ENCODE peak calls at places on chromosomes 16 and 17, in four cellular contexts. One of them, this sample, is unnamed.

GRCh38 chr16:11256657-11257130 is 690 bp upstream of the SOCS1 start:
- DNase-seq in HepG2: no peak
- DNase-seq in K562: peak
- DNase-seq in WTC11: peak
- DNase-seq in this sample: peak

GRCh38 chr16:61544165-61544564 is 492.1 kb downstream of the CDH8 start:
- DNase-seq in HepG2: no peak
- DNase-seq in K562: no peak
- DNase-seq in WTC11: no peak
- DNase-seq in this sample: no peak

GRCh38 chr17:76707985-76708807 is 2.6 kb downstream of the MXRA7 start:
- DNase-seq in K562: peak
- DNase-seq in HepG2: peak
- DNase-seq in WTC11: peak
- DNase-seq in this sample: peak

GRCh38 chr17:82378741-82379021 is 7.1 kb downstream of the UTS2R start:
- DNase-seq in K562: no peak
- DNase-seq in WTC11: no peak
- DNase-seq in HepG2: no peak
- DNase-seq in this sample: no peak

GRCh38 chr17:33200587-33200986 is 92.5 kb downstream of the ASIC2 start:
- DNase-seq in WTC11: peak
- DNase-seq in HepG2: no peak
- DNase-seq in K562: no peak
- DNase-seq in this sample: peak

GRCh38 chr17:39365252-39365651 is 36.2 kb downstream of the FBXL20 start:
- DNase-seq in HepG2: no peak
- DNase-seq in K562: no peak
- DNase-seq in WTC11: no peak
- DNase-seq in this sample: no peak

GRCh38 chr17:42618442-42619150 is 9.1 kb downstream of the TUBG1 start:
- DNase-seq in K562: peak
- DNase-seq in HepG2: peak
- DNase-seq in WTC11: peak
- DNase-seq in this sample: peak

GRCh38 chr17:73697872-73698271 is 53.6 kb upstream of the SDK2 start:
- DNase-seq in WTC11: peak
- DNase-seq in HepG2: peak
- DNase-seq in K562: no peak
- DNase-seq in this sample: no peak

GRCh38 chr16:54430491-54431030 is 144.0 kb upstream of the IRX3 start:
- DNase-seq in K562: no peak
- DNase-seq in WTC11: no peak
- DNase-seq in HepG2: peak
- DNase-seq in this sample: no peak

GRCh38 chr16:11164482-11165270 is 91.3 kb downstream of the SOCS1 start:
- DNase-seq in WTC11: no peak
- DNase-seq in K562: no peak
- DNase-seq in HepG2: no peak
- DNase-seq in this sample: no peak

GRCh38 chr16:50945136-50945535 is 203.2 kb downstream of the CYLD start:
- DNase-seq in HepG2: no peak
- DNase-seq in WTC11: no peak
- DNase-seq in K562: no peak
- DNase-seq in this sample: no peak

GRCh38 chr17:32596666-32597065 is 109.9 kb downstream of the CDK5R1 start:
- DNase-seq in WTC11: no peak
- DNase-seq in K562: no peak
- DNase-seq in HepG2: no peak
- DNase-seq in this sample: no peak

GRCh38 chr16:31874354-31875111 is 926 bp downstream of the ZNF267 start:
- DNase-seq in HepG2: peak
- DNase-seq in K562: peak
- DNase-seq in WTC11: no peak
- DNase-seq in this sample: peak

DNA sequence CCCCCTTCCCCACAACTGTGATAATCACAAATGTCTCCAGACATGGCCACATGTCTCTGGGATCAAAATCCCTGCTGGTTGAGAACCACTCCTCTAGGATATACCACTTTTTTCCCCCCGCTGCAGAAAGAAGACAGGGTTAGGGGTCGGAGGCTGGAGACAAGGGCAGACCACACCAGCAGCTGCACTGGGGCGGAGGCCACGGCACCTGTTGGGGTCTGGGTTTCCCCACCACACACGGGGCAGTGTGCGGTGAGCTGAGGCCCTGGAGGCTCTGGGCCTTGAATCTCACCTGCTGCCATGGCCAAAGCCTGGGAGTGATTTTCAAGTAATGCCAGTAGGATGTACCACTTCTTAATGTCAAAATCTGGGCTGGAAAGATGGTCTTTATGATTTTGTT is 320.5 kb downstream of the SNX29 start:
- DNase-seq in K562: no peak
- DNase-seq in HepG2: no peak
- DNase-seq in WTC11: no peak
- DNase-seq in this sample: no peak
- TF ChIP-seq FOXJ3 in K562: no peak
- TF ChIP-seq FOXJ3 in HepG2: no peak
- TF ChIP-seq FOXJ3 in WTC11: no peak
- TF ChIP-seq FOXJ3 in this sample: no peak

DNA sequence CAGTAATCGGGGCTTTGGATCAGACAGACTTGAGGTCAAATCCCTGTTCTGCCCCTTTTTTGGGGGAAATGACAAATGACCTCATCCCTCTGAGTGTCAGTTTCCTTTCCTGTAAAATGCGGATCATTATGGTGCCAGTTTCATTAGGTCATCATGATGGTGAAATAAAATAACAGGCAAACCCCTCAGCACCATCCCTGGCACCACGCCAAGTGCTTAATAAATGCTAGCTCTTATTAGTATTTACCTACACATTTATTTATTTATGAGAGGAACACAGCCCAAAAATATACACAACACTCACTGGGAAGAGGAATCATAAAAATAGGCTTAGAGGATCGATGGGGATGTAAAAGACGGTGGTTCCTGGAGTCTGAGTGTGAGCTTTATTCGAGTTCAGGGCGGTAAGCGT is 28.7 kb upstream of the GPRC5B start:
- DNase-seq in WTC11: no peak
- DNase-seq in HepG2: no peak
- DNase-seq in K562: no peak
- DNase-seq in this sample: no peak
- TF ChIP-seq FOXJ3 in WTC11: no peak
- TF ChIP-seq FOXJ3 in HepG2: no peak
- TF ChIP-seq FOXJ3 in K562: no peak
- TF ChIP-seq FOXJ3 in this sample: no peak

DNA sequence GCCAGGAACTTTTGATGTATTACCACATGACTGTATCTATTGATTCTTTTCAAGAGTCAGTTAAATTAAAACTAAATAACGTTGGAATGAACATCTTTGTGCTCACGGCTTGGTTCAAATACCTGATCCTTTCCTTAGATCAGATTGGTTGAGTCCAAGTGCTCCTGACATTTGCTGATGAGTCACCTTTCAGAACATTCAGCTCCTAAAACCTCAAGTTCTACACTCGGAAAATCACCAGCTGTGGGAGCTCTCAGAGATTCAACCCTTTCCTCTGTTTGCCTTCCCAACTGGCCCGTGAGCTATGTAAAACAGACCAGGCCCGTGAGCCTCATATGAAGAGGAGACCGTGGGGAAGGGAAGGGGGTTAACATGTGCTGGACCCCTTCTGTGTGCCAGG is 68.1 kb downstream of the RTN4RL1 start:
- DNase-seq in WTC11: no peak
- DNase-seq in HepG2: no peak
- DNase-seq in K562: no peak
- DNase-seq in this sample: no peak
- TF ChIP-seq FOXJ3 in WTC11: no peak
- TF ChIP-seq FOXJ3 in HepG2: no peak
- TF ChIP-seq FOXJ3 in K562: no peak
- TF ChIP-seq FOXJ3 in this sample: no peak

GRCh38 chr17:19743101-19744100 is 4.7 kb downstream of the ALDH3A1 start:
- DNase-seq in WTC11: no peak
- DNase-seq in HepG2: no peak
- DNase-seq in K562: no peak
- DNase-seq in this sample: no peak

GRCh38 chr17:19742495-19742894 is 5.6 kb downstream of the ALDH3A1 start:
- DNase-seq in K562: no peak
- DNase-seq in WTC11: no peak
- DNase-seq in HepG2: no peak
- DNase-seq in this sample: no peak

GRCh38 chr17:19739241-19740201 is 8.6 kb downstream of the ALDH3A1 start:
- DNase-seq in HepG2: no peak
- DNase-seq in K562: no peak
- DNase-seq in WTC11: no peak
- DNase-seq in this sample: no peak

GRCh38 chr17:19740933-19741332 is 7.2 kb downstream of the ALDH3A1 start:
- DNase-seq in HepG2: no peak
- DNase-seq in K562: no peak
- DNase-seq in WTC11: no peak
- DNase-seq in this sample: no peak

GRCh38 chr17:19741832-19742457 is 6.2 kb downstream of the ALDH3A1 start:
- DNase-seq in K562: no peak
- DNase-seq in WTC11: no peak
- DNase-seq in HepG2: no peak
- DNase-seq in this sample: no peak
- TF ChIP-seq FOXJ3 in K562: no peak
- TF ChIP-seq FOXJ3 in WTC11: no peak
- TF ChIP-seq FOXJ3 in HepG2: no peak
- TF ChIP-seq FOXJ3 in this sample: no peak

DNA sequence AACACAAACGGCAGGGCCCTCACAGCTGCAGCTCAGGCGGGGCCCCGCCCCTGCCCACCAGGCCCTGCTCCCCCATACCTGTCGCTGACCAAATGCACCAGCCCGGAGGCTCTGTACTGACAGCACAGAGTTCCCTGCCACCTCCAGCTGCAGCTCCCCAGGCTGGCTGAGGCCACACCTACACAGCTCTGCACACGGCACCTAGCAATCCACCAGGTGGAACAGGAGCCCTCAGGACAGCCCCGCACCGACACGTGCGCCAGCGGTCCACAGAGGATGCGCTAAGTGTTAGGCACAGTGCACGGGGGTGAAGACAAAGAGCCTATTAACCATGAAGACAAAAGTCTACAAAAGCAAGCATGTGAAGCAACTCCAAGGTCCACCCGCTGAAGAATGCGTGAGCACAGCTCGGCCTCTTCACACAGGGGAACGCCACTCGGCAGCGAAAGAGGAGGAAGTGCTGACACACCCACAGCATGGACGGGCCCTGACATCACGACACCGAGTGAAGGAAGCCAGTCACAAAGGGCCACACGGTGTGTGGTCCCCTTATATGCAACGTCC is 5.4 kb downstream of the ZCCHC14 start:
- DNase-seq in WTC11: peak
- DNase-seq in K562: peak
- DNase-seq in HepG2: peak
- DNase-seq in this sample: no peak
- TF ChIP-seq FOXJ3 in WTC11: no peak
- TF ChIP-seq FOXJ3 in K562: no peak
- TF ChIP-seq FOXJ3 in HepG2: no peak
- TF ChIP-seq FOXJ3 in this sample: no peak

GRCh38 chr17:41390411-41390938 is 6.9 kb downstream of the KRT31 start:
- DNase-seq in HepG2: no peak
- DNase-seq in WTC11: no peak
- DNase-seq in K562: no peak
- DNase-seq in this sample: no peak
- TF ChIP-seq FOXJ3 in HepG2: no peak
- TF ChIP-seq FOXJ3 in WTC11: no peak
- TF ChIP-seq FOXJ3 in K562: no peak
- TF ChIP-seq FOXJ3 in this sample: no peak